ENCODE peak calls at places on chromosome 3, in five cellular contexts. M, V, A, Z and E are unnamed samples.

GRCh38 chr3:76181213-76181612 is 395.9 kb upstream of the ZNF717 start:
- DNase-seq in Z (no peak), V (no peak), M (no peak), A (no peak), E (no peak)

GRCh38 chr3:110126065-110126464 is 788.7 kb upstream of the DPPA4 start:
- DNase-seq in Z (peak; percentile 35), V (peak; percentile 12), M (no peak), A (no peak), E (no peak)

GRCh38 chr3:151766454-151766853 is 32.7 kb downstream of the AADACL2 start:
- DNase-seq in A (no peak), Z (no peak), M (peak; percentile 98), V (peak; percentile 79), E (peak; percentile 14)

GRCh38 chr3:32743934-32744333 is 58.9 kb downstream of the CNOT10 start:
- DNase-seq in Z (no peak), M (peak; percentile 12), V (no peak), A (no peak), E (peak; percentile 84)

GRCh38 chr3:373193-373784 is 176.7 kb downstream of the CHL1 start:
- DNase-seq in Z (no peak), M (no peak), V (no peak), A (no peak), E (no peak)

GRCh38 chr3:165259518-165260193 is 63.5 kb upstream of the SLITRK3 start:
- DNase-seq in A (no peak), Z (no peak), M (peak; percentile 24), V (peak; percentile 11), E (no peak)

GRCh38 chr3:194779729-194780224 is 94.1 kb downstream of the FAM43A start:
- DNase-seq in V (peak; percentile 16), M (no peak), Z (no peak), A (no peak), E (no peak)

GRCh38 chr3:170690133-170690981 is 104.5 kb upstream of the SLC7A14 start:
- DNase-seq in Z (peak; percentile 83), A (no peak), M (peak; percentile 38), V (peak; percentile 60), E (peak; percentile 54)

GRCh38 chr3:138450704-138451424 is 16.4 kb downstream of the ESYT3 start:
- DNase-seq in A (no peak), V (no peak), M (no peak), Z (no peak), E (no peak)

GRCh38 chr3:59327324-59327939 is 277.6 kb upstream of the CFAP20DC start:
- DNase-seq in V (peak; percentile 66), A (no peak), M (no peak), Z (no peak), E (no peak)

GRCh38 chr3:59321881-59322540 is 272.2 kb upstream of the CFAP20DC start:
- DNase-seq in V (no peak), A (no peak), Z (no peak), M (no peak), E (no peak)

DNA sequence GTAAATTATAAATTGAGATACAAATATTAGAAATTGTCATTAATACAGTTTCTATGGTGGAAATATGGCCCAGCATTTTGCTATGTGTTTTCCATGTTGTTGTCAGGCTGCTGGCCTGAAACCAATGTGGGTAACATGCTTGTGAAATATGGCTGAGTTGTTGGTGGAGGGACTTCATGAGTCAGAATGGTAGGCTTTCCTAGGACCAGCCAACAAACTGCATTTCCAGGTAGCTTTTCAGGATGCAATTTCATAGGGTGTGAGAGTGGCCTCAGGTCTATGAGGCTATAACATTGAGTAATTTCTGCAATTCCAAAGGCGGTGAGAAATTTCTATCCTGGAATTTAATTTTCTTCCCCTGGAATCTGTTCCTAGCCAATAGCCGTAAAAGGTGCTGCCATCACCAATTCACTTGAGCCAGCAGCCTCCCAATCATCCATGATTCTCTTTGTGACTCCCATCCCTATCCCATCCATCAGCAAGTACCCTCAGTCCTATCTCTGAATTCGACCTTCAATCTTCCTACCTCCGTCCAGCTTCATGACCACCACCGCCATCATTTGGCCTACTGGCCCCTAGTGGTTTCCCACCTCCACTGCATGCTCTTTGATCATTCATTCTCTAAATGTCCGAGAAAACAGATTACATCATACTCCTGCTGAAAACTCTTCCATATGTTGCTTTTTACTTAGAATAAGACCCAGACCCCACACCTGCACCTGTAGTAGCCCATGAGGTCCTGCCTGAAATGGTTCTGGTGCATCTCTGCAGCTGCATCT is 276.6 kb upstream of the CFAP20DC start:
- DNase-seq in Z (no peak), A (no peak), M (peak; percentile 9), V (no peak), E (no peak)
- H3K4me3 ChIP-seq in Z (no peak overlapping the region), A (no peak overlapping the region), M (no peak overlapping the region), V (no peak overlapping the region), E (no peak overlapping the region)

GRCh38 chr3:125045965-125046364 is 9.8 kb downstream of the HEG1 start:
- DNase-seq in A (no peak), V (peak; percentile 73), Z (no peak), M (no peak), E (peak; percentile 69)
- TF ChIP-seq CTCF in A (no peak), V (peak; percentile 75), Z (no peak), M (no peak), E (peak; percentile 37)

GRCh38 chr3:178517665-178518366 is 18.4 kb upstream of the KCNMB2 start:
- DNase-seq in A (no peak), V (no peak), Z (no peak), M (no peak), E (no peak)

GRCh38 chr3:178519701-178520100 is 16.5 kb upstream of the KCNMB2 start:
- DNase-seq in Z (no peak), M (no peak), V (no peak), A (no peak), E (no peak)

GRCh38 chr3:178520436-178520835 is 15.8 kb upstream of the KCNMB2 start:
- DNase-seq in Z (no peak), A (no peak), V (no peak), M (no peak), E (no peak)

GRCh38 chr3:178522200-178523052 is 13.8 kb upstream of the KCNMB2 start:
- DNase-seq in Z (no peak), M (no peak), V (no peak), A (no peak), E (no peak)

GRCh38 chr3:178518660-178519396 is 17.4 kb upstream of the KCNMB2 start:
- DNase-seq in A (no peak), Z (no peak), V (peak; percentile 29), M (no peak), E (peak; percentile 29)
- H3K4me3 ChIP-seq in A (no peak overlapping the region), Z (no peak overlapping the region), V (no peak overlapping the region), M (no peak overlapping the region), E (no peak overlapping the region)

DNA sequence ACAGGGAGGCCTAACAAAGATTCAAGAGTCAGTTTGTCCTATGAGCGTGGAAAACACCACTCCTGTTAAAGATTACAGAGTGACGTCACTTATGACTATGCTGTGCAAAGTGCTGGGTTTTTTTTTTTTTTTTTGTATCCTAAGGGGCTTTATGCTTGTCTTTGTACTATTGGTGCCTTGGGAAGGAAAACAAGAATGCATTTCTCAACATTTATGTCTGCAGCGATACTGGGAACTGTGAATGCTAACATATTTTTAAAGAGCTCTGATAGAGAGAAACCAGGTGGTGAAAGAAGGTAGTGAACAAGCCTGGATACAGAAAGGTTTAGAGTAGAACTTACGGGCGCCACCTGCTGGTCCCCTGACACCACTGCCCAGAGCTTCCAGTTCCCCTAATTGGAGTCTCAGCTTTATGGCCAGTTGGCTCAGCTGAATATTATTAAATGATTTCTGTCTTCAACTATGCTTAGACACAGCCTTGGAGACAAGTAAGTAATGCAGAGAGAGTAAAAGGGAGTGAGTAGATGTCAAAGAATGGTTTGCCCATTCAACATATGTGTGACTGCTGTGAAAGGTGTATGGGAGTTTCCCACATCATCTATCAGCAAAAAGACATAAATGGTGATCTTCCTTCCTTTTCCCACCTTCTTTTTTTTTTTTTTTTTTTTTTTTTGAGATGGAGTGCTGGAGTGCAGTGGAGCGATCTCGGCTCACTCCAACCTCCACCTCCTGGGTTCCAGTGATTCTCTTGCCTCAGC is 807.9 kb upstream of the CFAP20DC start:
- DNase-seq in V (peak; percentile 87), A (no peak), M (peak; percentile 71), Z (peak; percentile 81), E (peak; percentile 67)
- TF ChIP-seq CTCF in V (peak; percentile 98), A (peak; percentile 86), M (peak; percentile 75), Z (peak; percentile 93), E (peak; percentile 67)

DNA sequence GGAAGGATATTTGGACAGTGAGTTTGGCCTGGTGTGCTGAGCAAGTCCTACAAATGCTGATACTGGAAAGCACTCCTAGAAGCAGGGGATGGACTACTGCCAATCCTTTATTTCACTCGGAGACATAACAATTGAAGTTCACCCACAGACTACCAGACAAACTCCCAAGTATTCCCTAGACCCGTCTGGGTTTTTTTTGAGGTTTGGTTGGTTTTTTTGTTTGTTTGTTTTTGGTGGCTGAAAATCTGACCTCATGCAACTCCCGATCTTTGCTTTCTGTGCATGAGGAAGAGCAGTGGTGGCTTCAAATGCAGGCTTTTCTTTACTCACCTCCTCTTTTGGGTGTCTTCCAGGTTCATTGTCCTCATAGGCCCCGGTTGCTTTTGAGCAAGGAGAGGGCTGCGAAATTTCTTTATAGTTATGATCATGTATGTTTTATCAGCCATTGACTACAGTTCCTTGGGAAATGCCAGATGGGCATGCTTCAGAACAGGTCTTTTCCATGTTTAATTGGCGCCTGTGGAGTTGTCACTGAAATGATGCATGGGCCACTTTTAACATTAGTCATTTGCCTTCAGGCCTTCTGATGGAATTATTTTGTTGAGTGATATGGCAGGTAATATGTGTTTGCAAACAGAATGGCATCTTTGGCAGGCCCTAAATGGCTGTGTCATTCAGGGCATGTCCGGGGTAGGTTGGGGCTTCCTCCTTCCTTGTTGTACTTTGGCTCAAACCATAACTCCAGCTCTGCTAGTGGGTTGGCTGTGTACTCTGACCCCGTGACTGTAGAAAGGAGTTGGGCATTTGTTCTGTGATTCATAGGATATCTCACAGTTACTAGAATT is 81.3 kb upstream of the ZBED2 start:
- DNase-seq in Z (no peak), V (peak; percentile 51), M (peak; percentile 86), A (no peak), E (peak; percentile 19)
- H3K4me3 ChIP-seq in Z (no peak overlapping the region), V (no peak overlapping the region), M (peak overlapping the region; percentile 79), A (no peak overlapping the region), E (no peak overlapping the region)

GRCh38 chr3:114418724-114419543 is 125.1 kb downstream of the TIGIT start:
- DNase-seq in M (peak; percentile 73), A (no peak), V (peak; percentile 43), Z (no peak), E (peak; percentile 80)
- TF ChIP-seq CTCF in M (peak; percentile 92), A (peak; percentile 83), V (peak; percentile 63), Z (peak; percentile 89), E (peak; percentile 68)

GRCh38 chr3:147614210-147614609 is 205.0 kb downstream of the ZIC1 start:
- DNase-seq in Z (no peak), A (no peak), V (no peak), M (no peak), E (no peak)
- H3K4me3 ChIP-seq in Z (no peak overlapping the region), A (no peak overlapping the region), V (no peak overlapping the region), M (no peak overlapping the region), E (no peak overlapping the region)